ENCODE peak calls at places on chromosomes 12 and 14, in four cellular contexts. O, F, H and C are unnamed samples.

GRCh38 chr12:14974633-14975032 is 1.8 kb downstream of the PDE6H start:
- DNase-seq in O (no peak), F (no peak), H (no peak), C (no peak)

GRCh38 chr14:95609398-95609990 is 74.6 kb downstream of the GLRX5 start:
- DNase-seq in O (peak), F (no peak), H (peak), C (no peak)

GRCh38 chr14:73403181-73403752 is 55.1 kb downstream of the NUMB start:
- DNase-seq in O (no peak), F (no peak), H (no peak), C (no peak)

GRCh38 chr12:46332260-46332659 is 40.3 kb downstream of the SLC38A2 start:
- DNase-seq in O (no peak), F (peak), H (peak), C (no peak)

GRCh38 chr12:29921307-29921706 is 137.6 kb upstream of the TMTC1 start:
- DNase-seq in O (no peak), F (peak), H (peak), C (no peak)

GRCh38 chr12:97716356-97716755 is 253.8 kb downstream of the RMST start:
- DNase-seq in O (peak), F (no peak), H (peak), C (no peak)

GRCh38 chr12:14952295-14952995 is 9.0 kb downstream of the ARHGDIB start:
- DNase-seq in O (peak), F (peak), H (peak), C (no peak)

GRCh38 chr12:18752280-18752920 is 14.5 kb downstream of the CAPZA3 start:
- DNase-seq in O (no peak), F (peak), H (peak), C (no peak)

GRCh38 chr14:72633551-72633950 is 260.4 kb downstream of the DPF3 start:
- DNase-seq in O (no peak), F (no peak), H (no peak), C (no peak)

GRCh38 chr14:101719045-101719645 is 42.4 kb upstream of the PPP2R5C start:
- DNase-seq in O (no peak), F (no peak), H (no peak), C (no peak)

GRCh38 chr12:71755146-71755892 is 656 bp downstream of the RAB21 start:
- DNase-seq in O (peak), F (no peak), H (peak), C (peak)

GRCh38 chr12:104680070-104680469 is 223.3 kb downstream of the CHST11 start:
- DNase-seq in O (peak), F (no peak), H (no peak), C (no peak)

GRCh38 chr14:91363776-91364523 is 53.7 kb downstream of the CCDC88C start:
- DNase-seq in O (no peak), F (no peak), H (no peak), C (no peak)

GRCh38 chr12:26251600-26251999 is 56.2 kb downstream of the SSPN start:
- DNase-seq in O (no peak), F (no peak), H (peak), C (no peak)

GRCh38 chr12:130830246-130830551 is 8.9 kb downstream of the STX2 start:
- DNase-seq in O (no peak), F (no peak), H (no peak), C (no peak)

GRCh38 chr14:77663289-77663688 is 44.5 kb downstream of the ALKBH1 start:
- DNase-seq in O (no peak), F (no peak), H (peak), C (no peak)

GRCh38 chr12:98743362-98743953 is 98.4 kb downstream of the APAF1 start:
- DNase-seq in O (no peak), F (no peak), H (peak), C (no peak)

GRCh38 chr14:78355109-78355508 is 184.9 kb downstream of the NRXN3 start:
- DNase-seq in O (no peak), F (no peak), H (no peak), C (no peak)

GRCh38 chr14:98292191-98292590 is 979.8 kb downstream of the BCL11B start:
- DNase-seq in O (no peak), F (no peak), H (no peak), C (no peak)

GRCh38 chr12:49092086-49092815 is 2.4 kb downstream of the DHH start:
- DNase-seq in O (peak), F (no peak), H (peak), C (peak)

GRCh38 chr14:87059060-87059827 is 933.7 kb downstream of the GALC start:
- DNase-seq in O (no peak), F (no peak), H (no peak), C (no peak)